ENCODE peak calls at places on chromosomes 7 and 10, in seven cellular contexts. Y is cardiac muscle cell, O is cardiac fibroblast, S is neural progenitor cell, W is Panc1, P is lower leg skin, K is fibroblast of mammary gland. L is an unnamed sample.

GRCh38 chr10:125535559-125535958 is 147.4 kb downstream of the TEX36 start:
- DNase-seq in Y (no peak), O (no peak), S (no peak), W (no peak), P (no peak), K (no peak), L (no peak)

GRCh38 chr10:63273575-63273974 is 140.4 kb downstream of the NRBF2 start:
- DNase-seq in Y (no peak), O (peak), S (no peak), W (no peak), P (no peak), K (no peak), L (no peak)

GRCh38 chr7:117127585-117128168 is 174.4 kb downstream of the ST7 start:
- DNase-seq in Y (peak), O (peak), S (peak), W (peak), P (peak), K (peak), L (no peak)

GRCh38 chr10:44938938-44939337 is 20.7 kb upstream of the RASSF4 start:
- DNase-seq in Y (no peak), O (no peak), S (no peak), W (no peak), P (no peak), K (peak), L (no peak)

GRCh38 chr10:26213157-26213780 is 3.3 kb upstream of the GAD2 start:
- DNase-seq in Y (no peak), O (no peak), S (peak), W (no peak), P (no peak), K (no peak), L (no peak)

GRCh38 chr10:11742779-11743298 is 657 bp downstream of the ECHDC3 start:
- DNase-seq in Y (no peak), O (no peak), S (no peak), W (no peak), P (no peak), K (no peak), L (no peak)

GRCh38 chr10:31320598-31321211 is 1.7 kb downstream of the ZEB1 start:
- DNase-seq in Y (peak), O (peak), S (peak), W (no peak), P (peak), K (peak), L (no peak)

GRCh38 chr7:424961-425793 is 94.5 kb downstream of the PDGFA start:
- DNase-seq in Y (no peak), O (no peak), S (no peak), W (no peak), P (no peak), K (peak), L (no peak)

GRCh38 chr10:24247841-24248240 is 38.9 kb downstream of the KIAA1217 start:
- DNase-seq in Y (no peak), O (no peak), S (no peak), W (no peak), P (no peak), K (no peak), L (no peak)

GRCh38 chr7:6496842-6497636 is 49.3 kb upstream of the DAGLB start:
- DNase-seq in Y (no peak), O (no peak), S (no peak), W (no peak), P (no peak), K (no peak), L (no peak)

GRCh38 chr7:20776214-20776875 is 10.3 kb downstream of the SP8 start:
- DNase-seq in Y (no peak), O (no peak), S (peak), W (no peak), P (no peak), K (no peak), L (no peak)

GRCh38 chr7:80732635-80733034 is 94.2 kb downstream of the CD36 start:
- DNase-seq in Y (no peak), O (no peak), S (peak), W (no peak), P (no peak), K (peak), L (no peak)

GRCh38 chr10:46328853-46329689 is 42.3 kb downstream of the ANTXRL start:
- DNase-seq in Y (no peak), O (no peak), S (no peak), W (no peak), P (no peak), K (no peak), L (no peak)

GRCh38 chr7:69656890-69657289 is 58.6 kb downstream of the AUTS2 start:
- DNase-seq in Y (no peak), O (peak), S (peak), W (no peak), P (peak), K (peak), L (no peak)

GRCh38 chr10:22649977-22650376 is 64.4 kb downstream of the PIP4K2A start:
- DNase-seq in Y (no peak), O (no peak), S (no peak), W (no peak), P (no peak), K (no peak), L (no peak)

GRCh38 chr10:28796606-28797512 is 119.5 kb downstream of the BAMBI start:
- DNase-seq in Y (no peak), O (peak), S (no peak), W (no peak), P (no peak), K (peak), L (no peak)

GRCh38 chr7:33928986-33929385 is 23.6 kb downstream of the BMPER start:
- DNase-seq in Y (no peak), O (no peak), S (no peak), W (no peak), P (no peak), K (no peak), L (no peak)

GRCh38 chr7:141715794-141716689 is 7.9 kb downstream of the WEE2 start:
- DNase-seq in Y (peak), O (no peak), S (no peak), W (no peak), P (no peak), K (no peak), L (no peak)

GRCh38 chr7:389911-390601 is 100.1 kb downstream of the FOXL3 start:
- DNase-seq in Y (no peak), O (no peak), S (no peak), W (no peak), P (no peak), K (no peak), L (peak)

GRCh38 chr10:116765549-116766162 is 23.3 kb upstream of the HSPA12A start:
- DNase-seq in Y (no peak), O (no peak), S (no peak), W (no peak), P (no peak), K (peak), L (no peak)
- TF ChIP-seq CTCF in Y (peak), O (no peak), S (peak), W (no peak), P (no peak), K (peak), L (no peak)

GRCh38 chr10:72335394-72336258 is 19.1 kb downstream of the DNAJB12 start:
- DNase-seq in Y (no peak), O (peak), S (no peak), W (no peak), P (peak), K (peak), L (no peak)
- TF ChIP-seq CTCF in Y (peak), O (no peak), S (no peak), W (no peak), P (no peak), K (no peak), L (no peak)

GRCh38 chr7:99461221-99461620 is 4.7 kb downstream of the ATP5MF start:
- DNase-seq in Y (no peak), O (no peak), S (no peak), W (no peak), P (no peak), K (no peak), L (no peak)
- TF ChIP-seq CTCF in Y (no peak), O (no peak), S (no peak), W (no peak), P (no peak), K (peak), L (no peak)

GRCh38 chr7:129519464-129519863 is 17.1 kb downstream of the SMKR1 start:
- DNase-seq in Y (no peak), O (no peak), S (no peak), W (no peak), P (no peak), K (no peak), L (no peak)
- TF ChIP-seq CTCF in Y (no peak), O (no peak), S (no peak), W (no peak), P (no peak), K (no peak), L (no peak)

L was measured in mesothelial cell of epicardium.